ENCODE peak calls at places on chromosome 5, in ten cellular contexts. W, P, Q, H, X, R, T, Y, D and V are unnamed samples.
A peak's percentile ranks its signal among the peaks of the same experiment; 100 is the strongest.

GRCh38 chr5:132489051-132489770 is 1.4 kb downstream of the IRF1 start:
- DNase-seq in W (peak; percentile 32), P (peak; percentile 90), Q (peak; percentile 78), H (no peak), X (peak; percentile 26), R (no peak), T (peak; percentile 13), Y (peak; percentile 53), D (peak; percentile 20), V (no peak)

GRCh38 chr5:1330146-1330846 is 14.6 kb downstream of the CLPTM1L start:
- DNase-seq in W (peak; percentile 61), P (no peak), Q (peak; percentile 59), H (no peak), X (peak; percentile 94), R (no peak), T (no peak), Y (peak; percentile 80), D (no peak), V (no peak)

GRCh38 chr5:179762079-179762780 is 29.6 kb downstream of the MAML1 start:
- DNase-seq in W (peak; percentile 25), P (no peak), Q (no peak), H (no peak), X (no peak), R (no peak), T (no peak), Y (peak; percentile 72), D (no peak), V (no peak)

GRCh38 chr5:96001262-96001661 is 39.6 kb upstream of the ELL2 start:
- DNase-seq in W (no peak), P (no peak), Q (no peak), H (no peak), X (no peak), R (peak; percentile 43), T (no peak), Y (no peak), D (no peak), V (no peak)

GRCh38 chr5:56102885-56103284 is 108.1 kb upstream of the IL6ST start:
- DNase-seq in W (no peak), P (no peak), Q (no peak), H (no peak), X (no peak), R (peak; percentile 35), T (no peak), Y (no peak), D (no peak), V (no peak)

GRCh38 chr5:170277953-170278352 is 19.6 kb downstream of the LCP2 start:
- DNase-seq in W (no peak), P (no peak), Q (no peak), H (no peak), X (no peak), R (no peak), T (no peak), Y (no peak), D (no peak), V (no peak)

GRCh38 chr5:10827571-10827970 is 66.5 kb upstream of the DAP start:
- DNase-seq in W (no peak), P (no peak), Q (no peak), H (no peak), X (no peak), R (no peak), T (no peak), Y (no peak), D (no peak), V (no peak)

GRCh38 chr5:151233576-151234202 is 9.8 kb upstream of the CCDC69 start:
- DNase-seq in W (peak; percentile 30), P (no peak), Q (no peak), H (no peak), X (no peak), R (no peak), T (no peak), Y (no peak), D (no peak), V (no peak)

GRCh38 chr5:112986224-112986623 is 9.6 kb downstream of the DCP2 start:
- DNase-seq in W (no peak), P (no peak), Q (no peak), H (no peak), X (no peak), R (no peak), T (no peak), Y (no peak), D (no peak), V (no peak)

GRCh38 chr5:120258123-120258522 is 206.0 kb upstream of the PRR16 start:
- DNase-seq in W (no peak), P (no peak), Q (no peak), H (no peak), X (no peak), R (no peak), T (no peak), Y (no peak), D (no peak), V (no peak)

GRCh38 chr5:132013006-132013689 is 1.7 kb upstream of the ACSL6 start:
- DNase-seq in W (peak; percentile 2), P (no peak), Q (peak; percentile 57), H (no peak), X (peak; percentile 18), R (no peak), T (no peak), Y (no peak), D (no peak), V (peak; percentile 11)

GRCh38 chr5:73233461-73234151 is 60.6 kb downstream of the TMEM174 start:
- DNase-seq in W (no peak), P (no peak), Q (no peak), H (no peak), X (no peak), R (no peak), T (no peak), Y (peak; percentile 48), D (no peak), V (peak; percentile 15)

GRCh38 chr5:134053314-134053839 is 48.6 kb upstream of the VDAC1 start:
- DNase-seq in W (no peak), P (no peak), Q (no peak), H (no peak), X (no peak), R (no peak), T (no peak), Y (no peak), D (no peak), V (no peak)

GRCh38 chr5:34687269-34688011 is 31.3 kb downstream of the RAI14 start:
- DNase-seq in W (no peak), P (no peak), Q (no peak), H (peak; percentile 47), X (no peak), R (peak; percentile 90), T (no peak), Y (no peak), D (no peak), V (no peak)
- H3K4me1 ChIP-seq in W (peaks cover 23% of the 10 kb centered on the region), P (peaks cover 18% of the 10 kb centered on the region), Q (no peaks in the 10 kb centered on the region), H (peaks cover 85% of the 10 kb centered on the region), X (peaks cover 48% of the 10 kb centered on the region), R (peaks cover 22% of the 10 kb centered on the region), T (no peaks in the 10 kb centered on the region), Y (no peaks in the 10 kb centered on the region), D (peaks cover 56% of the 10 kb centered on the region), V (peaks cover 9% of the 10 kb centered on the region)

GRCh38 chr5:102958481-102959011 is 161.4 kb downstream of the GIN1 start:
- DNase-seq in W (no peak), P (no peak), Q (no peak), H (no peak), X (no peak), R (peak; percentile 66), T (no peak), Y (no peak), D (no peak), V (no peak)
- TF ChIP-seq POLR2A in W (no peak), P (no peak), Q (no peak), H (no peak), X (no peak), R (no peak), T (no peak), Y (no peak), D (no peak), V (no peak)

GRCh38 chr5:59198832-59199231 is 616.0 kb downstream of the RAB3C start:
- DNase-seq in W (no peak), P (no peak), Q (no peak), H (no peak), X (no peak), R (no peak), T (no peak), Y (no peak), D (no peak), V (no peak)
- TF ChIP-seq CTCF in W (no peak), P (no peak), Q (no peak), H (no peak), X (no peak), R (no peak), T (no peak), Y (no peak), D (no peak), V (no peak)

GRCh38 chr5:139273322-139273571 is 20.3 kb upstream of the MATR3 start:
- DNase-seq in W (no peak), P (no peak), Q (peak; percentile 76), H (peak; percentile 43), X (no peak), R (no peak), T (no peak), Y (no peak), D (no peak), V (no peak)
- H3K4me1 ChIP-seq in W (peaks cover 59% of the 10 kb centered on the region), P (peaks cover 49% of the 10 kb centered on the region), Q (peaks cover 31% of the 10 kb centered on the region), H (peaks cover 57% of the 10 kb centered on the region), X (peaks cover 68% of the 10 kb centered on the region), R (peaks cover 25% of the 10 kb centered on the region), T (peaks cover 8% of the 10 kb centered on the region), Y (peaks cover 4% of the 10 kb centered on the region), D (peaks cover 46% of the 10 kb centered on the region), V (peaks cover 10% of the 10 kb centered on the region)

GRCh38 chr5:8958602-8959001 is 587.3 kb downstream of the SEMA5A start:
- DNase-seq in W (no peak), P (no peak), Q (no peak), H (no peak), X (no peak), R (peak; percentile 10), T (no peak), Y (no peak), D (no peak), V (no peak)

GRCh38 chr5:8956659-8957058 is 589.2 kb downstream of the SEMA5A start:
- DNase-seq in W (no peak), P (no peak), Q (no peak), H (no peak), X (no peak), R (no peak), T (no peak), Y (no peak), D (no peak), V (no peak)

GRCh38 chr5:8961956-8962355 is 583.9 kb downstream of the SEMA5A start:
- DNase-seq in W (no peak), P (no peak), Q (no peak), H (no peak), X (no peak), R (peak; percentile 36), T (no peak), Y (no peak), D (no peak), V (no peak)

DNA sequence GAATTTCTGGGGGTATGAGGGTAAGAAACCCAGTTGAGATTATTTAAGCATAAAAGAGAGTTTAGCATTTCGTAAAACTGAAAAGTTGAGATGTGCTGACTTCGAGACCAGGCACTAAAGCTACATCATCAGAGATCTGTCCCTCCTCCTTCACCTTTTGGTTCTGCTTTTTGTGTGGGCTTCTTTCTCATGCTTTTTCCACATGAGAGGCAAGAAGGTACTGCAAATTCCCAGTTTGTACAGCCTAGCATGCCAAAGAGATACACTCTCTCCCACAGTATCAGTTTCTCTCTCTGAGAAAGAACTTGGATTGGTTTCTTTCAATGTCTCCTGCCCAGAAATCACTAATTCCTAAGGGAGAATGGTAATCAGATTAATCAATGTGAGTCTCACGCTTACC is 584.7 kb downstream of the SEMA5A start:
- DNase-seq in W (no peak), P (no peak), Q (no peak), H (no peak), X (no peak), R (no peak), T (no peak), Y (no peak), D (no peak), V (no peak)
- TF ChIP-seq POLR2A in W (no peak), P (no peak), Q (no peak), H (no peak), X (no peak), R (no peak), T (no peak), Y (no peak), D (no peak), V (no peak)